ENCODE peak calls at places on chromosomes 3 and 15, in eight cellular contexts. X is heart right ventricle, G is colonic mucosa, D is stomach, Q is mammary epithelial cell, F is body of pancreas, V is K562, M is PC-3. P is an unnamed sample. For H3K4me1, the result is how much of the 10 kb centered on the place peaks cover.

GRCh38 chr15:39631357-39631756 is 50.5 kb downstream of the THBS1 start:
- DNase-seq in D (no peak), M (peak), Q (peak), X (no peak), F (no peak), V (no peak), G (no peak), P (no peak)

GRCh38 chr3:44624696-44625528 is at the start of gene ZNF197:
- DNase-seq in V (peak), Q (peak), X (peak), F (peak), D (peak), M (peak), G (peak), P (peak)

GRCh38 chr15:88938802-88939485 is 25.8 kb upstream of the MFGE8 start:
- DNase-seq in V (peak), X (no peak), Q (no peak), M (no peak), D (no peak), G (no peak), F (no peak), P (no peak)

GRCh38 chr3:150410311-150411105 is 2.4 kb downstream of the TSC22D2 start:
- DNase-seq in G (peak), M (peak), D (peak), F (peak), Q (peak), V (peak), X (peak), P (peak)

GRCh38 chr3:169421182-169421581 is 242.3 kb downstream of the MECOM start:
- DNase-seq in X (no peak), F (no peak), V (no peak), G (no peak), M (no peak), Q (no peak), D (no peak), P (no peak)

GRCh38 chr3:66816110-66816761 is 181.9 kb upstream of the KBTBD8 start:
- DNase-seq in F (peak), V (peak), Q (peak), G (no peak), X (no peak), D (no peak), M (peak), P (no peak)

GRCh38 chr15:90232196-90232595 is 1.5 kb downstream of the CIB1 start:
- DNase-seq in X (no peak), M (peak), V (no peak), F (peak), D (no peak), G (no peak), Q (peak), P (no peak)

GRCh38 chr3:153595186-153595815 is 433.3 kb downstream of the RAP2B start:
- DNase-seq in Q (peak), V (peak), F (no peak), X (no peak), G (no peak), M (peak), D (no peak), P (no peak)

GRCh38 chr3:17546500-17546899 is 195.9 kb downstream of the TBC1D5 start:
- DNase-seq in V (no peak), X (peak), Q (no peak), D (no peak), F (no peak), M (no peak), G (no peak), P (peak)

GRCh38 chr15:74060251-74060650 is 22.1 kb downstream of the GOLGA6A start:
- DNase-seq in D (no peak), V (no peak), F (no peak), Q (no peak), G (no peak), M (no peak), X (no peak), P (no peak)

GRCh38 chr15:39332846-39333245 is 248.0 kb upstream of the THBS1 start:
- DNase-seq in X (no peak), M (no peak), Q (no peak), D (no peak), G (no peak), F (no peak), V (no peak), P (no peak)

GRCh38 chr3:67290424-67290823 is 292.3 kb downstream of the KBTBD8 start:
- DNase-seq in Q (no peak), F (peak), V (no peak), X (no peak), D (no peak), M (no peak), G (no peak), P (no peak)

GRCh38 chr15:101342065-101342464 is 47.0 kb upstream of the SNRPA1 start:
- DNase-seq in V (no peak), M (no peak), F (no peak), Q (no peak), X (no peak), D (no peak), G (no peak), P (no peak)

GRCh38 chr15:59380902-59381610 is 8.4 kb upstream of the MYO1E start:
- DNase-seq in D (no peak), F (no peak), G (no peak), Q (no peak), V (no peak), M (no peak), X (no peak), P (no peak)

GRCh38 chr3:55564709-55565108 is 77.6 kb upstream of the WNT5A start:
- DNase-seq in V (no peak), X (no peak), M (no peak), F (no peak), Q (no peak), D (no peak), G (no peak), P (no peak)

DNA sequence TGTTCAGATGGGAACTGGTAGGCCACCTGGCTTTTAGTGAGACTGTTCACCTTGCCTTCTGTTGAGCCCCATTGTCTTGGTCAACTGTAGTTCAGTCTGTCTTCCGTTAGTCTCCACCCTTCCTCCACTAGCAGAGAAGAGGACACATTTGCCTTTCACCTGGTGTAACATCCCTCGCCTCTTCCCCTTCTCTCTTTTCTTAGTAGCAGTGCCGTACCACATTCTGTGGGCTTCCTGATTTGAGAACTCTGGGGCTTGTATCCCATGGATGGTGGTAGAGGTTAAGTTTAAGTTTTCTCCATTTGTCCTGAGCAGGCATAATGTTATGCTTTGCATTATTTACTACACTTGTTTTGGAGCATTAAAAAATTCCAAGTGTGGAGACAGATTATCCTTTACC is 49.3 kb downstream of the RAB7A start:
- DNase-seq in Q (no peak), V (no peak), X (no peak), M (no peak), D (no peak), G (no peak), F (no peak), P (no peak)
- H3K4me1 ChIP-seq in Q (under half), V (under half), X (half or more), M (under half), D (under half), G (under half), F (under half), P (under half)

GRCh38 chr3:46206284-46206683 is 1.8 kb downstream of the CCR1 start:
- DNase-seq in M (no peak), G (no peak), V (no peak), X (no peak), D (no peak), Q (peak), F (no peak), P (no peak)
- H3K4me3 ChIP-seq in M (no peak), G (peak), V (no peak), X (peak), D (no peak), Q (no peak), F (no peak), P (no peak)

GRCh38 chr3:58824285-58824684 is 157.7 kb upstream of the FAM3D start:
- DNase-seq in F (peak), G (peak), V (peak), D (peak), Q (peak), X (peak), M (peak), P (peak)
- TF ChIP-seq CTCF in F (peak), G (peak), V (peak), D (peak), Q (peak), X (peak), M (peak), P (peak)

DNA sequence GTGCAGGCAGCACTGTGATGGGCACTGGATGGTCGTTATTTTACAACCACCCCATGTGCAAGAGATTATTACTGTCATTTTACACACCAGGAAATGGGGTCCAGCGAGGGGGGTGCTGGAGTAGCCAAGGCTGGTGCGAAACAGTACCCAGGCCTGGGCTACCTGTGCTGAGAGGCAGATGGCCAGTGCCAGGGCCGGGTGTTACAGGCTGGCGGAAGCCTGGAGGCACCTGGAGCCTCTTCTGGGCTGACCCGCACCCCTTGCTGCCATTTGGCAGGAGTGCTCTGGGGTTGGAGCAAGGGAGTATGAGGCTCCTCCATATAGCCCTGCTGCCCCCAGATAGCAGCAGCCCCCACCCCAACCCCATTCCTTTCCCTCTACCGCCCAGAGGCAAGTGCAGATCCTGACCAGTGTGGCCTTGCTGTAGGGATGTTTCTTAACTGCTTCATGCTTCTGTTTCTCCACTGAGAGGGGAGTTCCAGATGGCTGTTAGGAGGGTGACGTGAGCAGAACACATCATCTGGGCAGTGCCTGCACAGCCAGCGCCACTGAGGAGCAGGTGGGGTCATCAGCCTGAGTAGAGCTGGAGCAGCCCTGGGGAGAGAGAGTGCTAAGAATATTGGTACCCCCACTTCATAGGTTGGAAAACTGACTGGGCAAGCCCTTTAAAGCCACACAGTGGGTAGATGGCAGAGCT is 15.3 kb downstream of the SNX33 start:
- DNase-seq in F (no peak), V (no peak), X (no peak), M (no peak), D (no peak), Q (no peak), G (no peak), P (no peak)
- H3K4me1 ChIP-seq in F (half or more), V (under half), X (half or more), M (under half), D (half or more), Q (half or more), G (under half), P (under half)

GRCh38 chr15:83305696-83306291 is 21.3 kb upstream of the BNC1 start:
- DNase-seq in X (no peak), D (no peak), V (no peak), F (peak), G (no peak), M (peak), Q (peak), P (no peak)
- H3K4me3 ChIP-seq in X (no peak), D (no peak), V (no peak), F (no peak), G (no peak), M (peak), Q (no peak), P (no peak)

P was measured in BE2C.